ENCODE peak calls at places on chromosomes 4 and X, in four cellular contexts. V, D, C and L are unnamed samples.

GRCh38 chr4:53598483-53598882 is 7.2 kb upstream of the LNX1 start:
- DNase-seq in D (no peak), C (no peak), V (no peak), L (no peak)

GRCh38 chrX:68429216-68429615 is 4.1 kb downstream of the OPHN1 start:
- DNase-seq in V (no peak), D (no peak), C (no peak), L (no peak)

GRCh38 chr4:183636488-183636887 is 22.5 kb downstream of the RWDD4 start:
- DNase-seq in C (peak), D (no peak), V (no peak), L (no peak)

GRCh38 chrX:53882331-53882730 is 161.9 kb downstream of the PHF8 start:
- DNase-seq in D (no peak), V (no peak), C (no peak), L (no peak)

GRCh38 chr4:186015212-186015817 is 53.6 kb upstream of the TLR3 start:
- DNase-seq in V (no peak), C (no peak), D (no peak), L (no peak)

GRCh38 chr4:53558981-53559620 is 32.2 kb downstream of the LNX1 start:
- DNase-seq in C (no peak), D (no peak), V (no peak), L (no peak)

GRCh38 chrX:100424012-100424411 is 13.9 kb upstream of the PCDH19 start:
- DNase-seq in D (peak), C (no peak), V (no peak), L (peak)

GRCh38 chr4:41678086-41678485 is 70.4 kb downstream of the PHOX2B start:
- DNase-seq in D (no peak), C (no peak), V (no peak), L (no peak)

GRCh38 chrX:114798902-114799301 is 215.0 kb downstream of the HTR2C start:
- DNase-seq in C (no peak), V (no peak), D (no peak), L (no peak)

GRCh38 chr4:9969526-9970398 is 51.5 kb downstream of the SLC2A9 start:
- DNase-seq in D (no peak), V (no peak), C (no peak), L (no peak)

GRCh38 chrX:43940811-43941210 is 32.4 kb downstream of the NDP start:
- DNase-seq in C (no peak), V (no peak), D (no peak), L (no peak)

GRCh38 chrX:10087391-10087790 is 69.4 kb upstream of the CLCN4 start:
- DNase-seq in D (no peak), C (no peak), V (no peak), L (no peak)

GRCh38 chr4:150411527-150411926 is 170.4 kb upstream of the MAB21L2 start:
- DNase-seq in V (no peak), C (no peak), D (no peak), L (no peak)

GRCh38 chrX:2596856-2597255 is 94.2 kb upstream of the CD99 start:
- DNase-seq in V (no peak), D (no peak), C (no peak), L (no peak)

GRCh38 chr4:139783761-139784484 is 118.3 kb downstream of the MGST2 start:
- DNase-seq in D (no peak), C (no peak), V (no peak), L (no peak)

GRCh38 chrX:78650906-78651437 is 8.2 kb downstream of the RTL3 start:
- DNase-seq in V (no peak), D (no peak), C (no peak), L (no peak)

GRCh38 chrX:13906103-13906502 is 89.2 kb upstream of the GPM6B start:
- DNase-seq in V (no peak), C (no peak), D (no peak), L (no peak)

GRCh38 chr4:76458829-76459228 is 23.8 kb downstream of the SHROOM3 start:
- DNase-seq in D (no peak), C (no peak), V (no peak), L (no peak)

GRCh38 chr4:167989815-167990214 is 102.5 kb upstream of the ANXA10 start:
- DNase-seq in C (no peak), D (no peak), V (no peak), L (no peak)

GRCh38 chrX:115616943-115617563 is 56.1 kb downstream of the PLS3 start:
- DNase-seq in C (no peak), D (no peak), V (peak), L (no peak)

GRCh38 chr4:182174979-182175378 is 68.2 kb upstream of the TENM3 start:
- DNase-seq in V (no peak), D (no peak), C (no peak), L (no peak)

GRCh38 chrX:107565916-107566602 is 62.3 kb upstream of the PRPS1 start:
- DNase-seq in V (no peak), C (no peak), D (no peak), L (no peak)

GRCh38 chr4:152514356-152514755 is 21.5 kb downstream of the FBXW7 start:
- DNase-seq in D (no peak), C (no peak), V (no peak), L (no peak)

GRCh38 chr4:167380964-167381363 is 146.7 kb upstream of the SPOCK3 start:
- DNase-seq in D (no peak), C (no peak), V (no peak), L (no peak)

GRCh38 chrX:70033348-70033747 is 16.4 kb downstream of the AWAT2 start:
- DNase-seq in V (no peak), D (peak), C (no peak), L (peak)

GRCh38 chr4:89111833-89112563 is 665 bp downstream of the TIGD2 start:
- DNase-seq in V (no peak), C (peak), D (peak), L (peak)

GRCh38 chr4:48490012-48490679 is at the start of gene ZAR1:
- DNase-seq in V (peak), C (no peak), D (no peak), L (peak)

GRCh38 chrX:34903316-34903715 is 39.3 kb upstream of the FAM47B start:
- DNase-seq in D (no peak), V (no peak), C (no peak), L (no peak)

GRCh38 chr4:164765096-164765495 is 11.2 kb downstream of the SMIM31 start:
- DNase-seq in V (no peak), D (no peak), C (no peak), L (no peak)

GRCh38 chr4:75142850-75143249 is 209.9 kb downstream of the PARM1 start:
- DNase-seq in C (no peak), D (no peak), V (no peak), L (no peak)

GRCh38 chr4:75141162-75141561 is 208.2 kb downstream of the PARM1 start:
- DNase-seq in V (no peak), D (no peak), C (no peak), L (no peak)

GRCh38 chr4:75142377-75142776 is 209.5 kb downstream of the PARM1 start:
- DNase-seq in C (no peak), V (no peak), D (no peak), L (no peak)

GRCh38 chr4:75135068-75135825 is 202.3 kb downstream of the PARM1 start:
- DNase-seq in D (no peak), V (no peak), C (no peak), L (no peak)

DNA sequence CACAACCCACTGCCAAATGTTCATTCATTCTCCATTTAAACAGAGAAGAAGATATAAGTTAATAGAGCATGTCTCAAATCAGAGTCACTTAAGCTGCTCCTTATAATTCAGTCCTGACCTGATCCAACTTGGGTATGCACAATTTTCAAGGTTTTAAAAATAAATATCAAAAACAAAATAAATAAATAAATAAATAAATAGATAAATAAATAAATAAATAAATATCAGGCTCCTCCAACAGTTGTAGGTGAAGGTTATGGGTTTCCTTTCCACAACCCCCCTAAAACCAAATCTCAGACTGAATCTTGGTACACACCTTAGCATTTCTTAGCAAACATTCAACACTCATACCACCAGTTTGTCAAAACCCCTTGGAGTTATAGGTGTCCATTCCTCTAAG is 204.4 kb downstream of the PARM1 start:
- DNase-seq in V (no peak), C (no peak), D (no peak), L (no peak)
- TF ChIP-seq POLR2A in V (no peak), C (no peak), D (no peak), L (no peak)

GRCh38 chr4:74097631-74098550 is 1.1 kb downstream of the CXCL2 start:
- DNase-seq in V (no peak), C (peak), D (peak), L (no peak)
- TF ChIP-seq POLR2A in V (no peak), C (no peak), D (peak), L (peak)

GRCh38 chrX:54999717-55000598 is at the start of gene APEX2:
- DNase-seq in V (peak), D (peak), C (peak), L (peak)
- TF ChIP-seq POLR2A in V (peak), D (peak), C (peak), L (peak)

DNA sequence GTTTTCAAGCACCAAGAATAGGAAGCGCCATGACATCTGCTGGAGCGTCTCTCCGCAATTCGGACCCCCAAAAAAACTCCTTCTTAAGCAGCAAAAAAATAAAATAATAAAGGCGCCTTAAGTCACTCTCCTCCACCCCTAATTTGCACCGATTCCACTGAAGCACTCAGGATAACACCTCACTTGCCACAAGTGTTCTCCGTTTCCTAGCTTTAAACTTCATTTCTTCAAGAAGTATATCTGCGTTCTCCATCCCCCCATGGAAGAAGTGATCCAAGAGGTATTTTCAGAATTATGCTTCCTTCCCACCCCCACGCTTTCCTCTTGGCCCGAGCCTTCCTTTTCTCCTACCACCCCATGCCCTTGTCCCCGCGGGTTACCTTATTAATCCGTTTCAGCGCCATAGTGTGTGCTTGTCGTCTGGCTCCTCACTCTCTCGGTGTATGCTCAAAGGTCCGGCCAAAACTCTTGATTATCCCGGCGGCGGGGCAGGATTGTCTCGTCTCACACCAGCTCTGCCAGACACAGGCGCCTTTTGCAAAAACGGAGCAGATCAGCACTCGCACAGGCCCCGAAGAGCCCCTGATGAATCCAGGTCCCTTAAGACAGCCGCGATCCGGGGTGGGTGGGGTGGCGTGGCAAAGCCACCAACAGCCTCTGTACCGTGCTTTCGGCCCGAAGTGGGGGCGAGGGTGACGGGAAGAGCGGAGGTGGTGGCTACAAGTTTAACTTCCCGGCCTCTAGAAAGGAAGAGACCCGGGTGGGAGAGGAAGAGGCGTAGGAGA is 1.1 kb downstream of the UBE2D3 start:
- DNase-seq in V (no peak), C (no peak), D (no peak), L (no peak)
- TF ChIP-seq POLR2A in V (peak), C (no peak), D (no peak), L (no peak)

GRCh38 chr4:99949034-99949998 is 759 bp downstream of the H2AZ1 start:
- DNase-seq in C (peak), D (peak), V (peak), L (peak)
- TF ChIP-seq POLR2A in C (peak), D (peak), V (no peak), L (peak)

GRCh38 chrX:55026840-55027239 is 3.9 kb downstream of the ALAS2 start:
- DNase-seq in D (no peak), V (no peak), C (no peak), L (no peak)
- TF ChIP-seq POLR2A in D (no peak), V (no peak), C (no peak), L (no peak)

GRCh38 chrX:153622661-153623309 is 23.8 kb upstream of the CCNQ start:
- DNase-seq in C (no peak), D (no peak), V (no peak), L (no peak)
- TF ChIP-seq POLR2A in C (no peak), D (no peak), V (no peak), L (no peak)